ENCODE peak calls at places on chromosome 10, in eight cellular contexts. N is astrocyte of the spinal cord; X is LoVo; B is mucosa of gallbladder; V is NCI-H146; M is stimulated activated CD8-positive, alpha-beta memory T cell treated with anti-CD3 and anti-CD28 coated beads, Interleukin-15, amount 100 ng/mL, for 24 hours; C is retinal pigment epithelial cell; O is Peyer's patch. R is an unnamed sample.

GRCh38 chr10:132624847-132625839 is 87.6 kb downstream of the INPP5A start:
- DNase-seq in C (no peak), V (no peak), B (no peak), M (no peak), X (no peak), O (peak), N (peak), R (peak)

GRCh38 chr10:31771345-31771831 is 157.2 kb downstream of the ARHGAP12 start:
- DNase-seq in O (no peak), M (no peak), B (no peak), X (no peak), V (no peak), N (peak), C (no peak), R (no peak)

GRCh38 chr10:117204316-117204715 is 7.0 kb downstream of the KCNK18 start:
- DNase-seq in O (no peak), N (no peak), V (no peak), M (no peak), C (no peak), B (no peak), X (no peak), R (no peak)

GRCh38 chr10:21531164-21531563 is 2.9 kb upstream of the MLLT10 start:
- DNase-seq in M (no peak), V (no peak), X (no peak), O (no peak), B (no peak), C (no peak), N (peak), R (peak)

GRCh38 chr10:71964669-71965515 is 697 bp downstream of the CHST3 start:
- DNase-seq in V (peak), O (peak), N (peak), C (no peak), X (peak), B (no peak), M (no peak), R (peak)

GRCh38 chr10:54728511-54728910 is 72.5 kb downstream of the PCDH15 start:
- DNase-seq in B (no peak), C (no peak), N (no peak), V (no peak), X (no peak), O (no peak), M (no peak), R (no peak)

GRCh38 chr10:59037018-59037389 is 139.4 kb upstream of the PHYHIPL start:
- DNase-seq in N (no peak), O (no peak), B (no peak), X (no peak), M (no peak), C (no peak), V (no peak), R (no peak)

GRCh38 chr10:111578076-111578475 is 501.2 kb downstream of the ADRA2A start:
- DNase-seq in M (no peak), C (no peak), V (no peak), O (no peak), X (no peak), B (peak), N (no peak), R (no peak)

GRCh38 chr10:69224862-69225657 is 4.9 kb downstream of the HKDC1 start:
- DNase-seq in V (no peak), N (no peak), B (no peak), C (no peak), M (no peak), X (no peak), O (no peak), R (no peak)

GRCh38 chr10:100173035-100173434 is 12.8 kb downstream of the ERLIN1 start:
- DNase-seq in M (no peak), B (no peak), O (no peak), C (no peak), V (no peak), N (no peak), X (no peak), R (no peak)

GRCh38 chr10:45443101-45444009 is 69.3 kb downstream of the ALOX5 start:
- DNase-seq in O (no peak), C (no peak), M (no peak), X (no peak), V (no peak), N (no peak), B (no peak), R (no peak)

GRCh38 chr10:28796606-28797512 is 119.5 kb downstream of the BAMBI start:
- DNase-seq in V (no peak), B (peak), X (no peak), N (peak), M (no peak), O (peak), C (peak), R (peak)

GRCh38 chr10:99527526-99528255 is 5.1 kb upstream of the NKX2-3 start:
- DNase-seq in C (no peak), B (no peak), O (no peak), M (no peak), V (no peak), X (no peak), N (peak), R (no peak)

GRCh38 chr10:97796651-97797050 is 24.9 kb upstream of the SFRP5 start:
- DNase-seq in X (no peak), M (no peak), B (no peak), C (no peak), N (no peak), O (no peak), V (no peak), R (no peak)

GRCh38 chr10:124737221-124737620 is 7.0 kb downstream of the FAM53B start:
- DNase-seq in V (no peak), X (no peak), C (no peak), O (no peak), B (no peak), M (no peak), N (no peak), R (no peak)

GRCh38 chr10:47374611-47375536 is 9.2 kb downstream of the ZNF488 start:
- DNase-seq in B (peak), C (no peak), M (no peak), V (no peak), O (peak), X (no peak), N (peak), R (peak)

GRCh38 chr10:89550509-89550908 is 15.1 kb upstream of the SLC16A12 start:
- DNase-seq in C (no peak), M (no peak), X (peak), N (no peak), B (peak), O (no peak), V (no peak), R (peak)

GRCh38 chr10:114730291-114730690 is 72.2 kb upstream of the ABLIM1 start:
- DNase-seq in V (no peak), N (no peak), C (no peak), B (no peak), O (no peak), M (no peak), X (no peak), R (no peak)